ENCODE peak calls at places on chromosomes 16 and 17, in six cellular contexts. K is transverse colon, N is IMR-90, T is ovary, R is PC-9, H is tibial nerve. X is an unnamed sample. For H3K4me1 and H3K36me3, the result is how much of the 10 kb centered on the place peaks cover.

GRCh38 chr17:82767041-82767754 is 15.3 kb downstream of the TBCD start:
- DNase-seq in N (peak), R (no peak), K (peak), T (no peak), H (no peak), X (no peak)

GRCh38 chr16:7074715-7075114 is 257.9 kb upstream of the RBFOX1 start:
- DNase-seq in T (no peak), H (no peak), R (no peak), N (no peak), K (no peak), X (no peak)

GRCh38 chr17:61494325-61495160 is 42.3 kb downstream of the TBX4 start:
- DNase-seq in R (no peak), K (no peak), H (no peak), T (no peak), N (no peak), X (no peak)

GRCh38 chr16:23387666-23388065 is 65.3 kb downstream of the COG7 start:
- DNase-seq in K (no peak), N (no peak), H (no peak), R (no peak), T (no peak), X (no peak)

GRCh38 chr16:630815-631405 is at the start of gene WFIKKN1:
- DNase-seq in T (peak), R (no peak), H (no peak), N (no peak), K (no peak), X (no peak)

GRCh38 chr17:79933863-79934652 is 94.8 kb upstream of the CBX4 start:
- DNase-seq in R (peak), H (no peak), K (peak), T (no peak), N (peak), X (no peak)

GRCh38 chr16:77660311-77660710 is 62.0 kb upstream of the NUDT7 start:
- DNase-seq in N (peak), H (no peak), T (no peak), K (no peak), R (no peak), X (no peak)

GRCh38 chr17:81959362-81960129 is 1.4 kb downstream of the NOTUM start:
- DNase-seq in R (no peak), T (peak), H (peak), N (peak), K (peak), X (peak)

GRCh38 chr16:28098171-28098958 is 34.9 kb upstream of the GSG1L start:
- DNase-seq in R (no peak), H (no peak), T (no peak), N (no peak), K (no peak), X (no peak)

GRCh38 chr17:58200024-58200633 is 7.6 kb downstream of the EPX start:
- DNase-seq in K (peak), R (peak), H (no peak), N (peak), T (no peak), X (peak)

GRCh38 chr16:5900046-5900445 is 802.5 kb upstream of the EEF2KMT start:
- DNase-seq in K (no peak), T (no peak), R (no peak), H (no peak), N (no peak), X (no peak)

GRCh38 chr17:30956764-30957374 is 14.0 kb upstream of the RNF135 start:
- DNase-seq in R (no peak), K (no peak), T (no peak), H (no peak), N (no peak), X (no peak)

GRCh38 chr17:74011963-74012362 is 191.5 kb upstream of the RPL38 start:
- DNase-seq in N (no peak), H (no peak), T (no peak), K (no peak), R (no peak), X (no peak)

GRCh38 chr16:58937661-58938060 is 203.5 kb upstream of the GOT2 start:
- DNase-seq in R (no peak), N (no peak), T (no peak), K (no peak), H (no peak), X (no peak)

GRCh38 chr16:27444015-27444414 is 42.0 kb downstream of the IL21R start:
- DNase-seq in K (no peak), R (no peak), T (no peak), H (no peak), N (peak), X (no peak)

GRCh38 chr17:65374966-65375365 is 186.5 kb downstream of the AXIN2 start:
- DNase-seq in R (no peak), N (no peak), K (peak), T (no peak), H (no peak), X (no peak)

GRCh38 chr17:45240905-45241314 is 19.2 kb downstream of the FMNL1 start:
- DNase-seq in N (no peak), R (no peak), K (no peak), H (no peak), T (no peak), X (no peak)

GRCh38 chr16:50916040-50916439 is 174.2 kb downstream of the CYLD start:
- DNase-seq in N (no peak), T (no peak), H (no peak), R (no peak), K (no peak), X (no peak)

GRCh38 chr16:35149550-35149949 is 1690.1 kb downstream of the TP53TG3F start:
- DNase-seq in K (no peak), R (peak), T (no peak), H (no peak), N (no peak), X (no peak)

GRCh38 chr16:2147981-2148671 is at the start of gene RAB26:
- DNase-seq in N (peak), R (peak), T (peak), H (peak), K (peak), X (peak)

GRCh38 chr17:6639651-6640535 is 618 bp downstream of the KIAA0753 start:
- DNase-seq in H (no peak), R (no peak), N (peak), T (peak), K (peak), X (peak)

GRCh38 chr17:7215652-7216139 is 3.9 kb downstream of the DLG4 start:
- DNase-seq in N (peak), T (no peak), R (no peak), H (no peak), K (no peak), X (no peak)

GRCh38 chr17:82791532-82791931 is 39.7 kb downstream of the TBCD start:
- DNase-seq in N (peak), R (no peak), K (no peak), H (no peak), T (no peak), X (no peak)

GRCh38 chr17:55037828-55038227 is 69.3 kb downstream of the STXBP4 start:
- DNase-seq in T (no peak), H (no peak), N (no peak), K (no peak), R (no peak), X (no peak)

GRCh38 chr17:31321481-31321880 is at the start of gene EVI2A:
- DNase-seq in H (no peak), K (peak), R (no peak), T (no peak), N (peak), X (no peak)

GRCh38 chr17:2138318-2138717 is 83.4 kb downstream of the HIC1 start:
- DNase-seq in N (no peak), T (no peak), K (peak), R (no peak), H (no peak), X (no peak)

GRCh38 chr16:56244612-56245011 is 53.3 kb downstream of the GNAO1 start:
- DNase-seq in R (peak), H (no peak), T (no peak), N (no peak), K (no peak), X (no peak)

GRCh38 chr17:50682938-50683337 is 24.8 kb downstream of the ANKRD40 start:
- DNase-seq in N (no peak), H (no peak), T (no peak), K (no peak), R (no peak), X (no peak)

GRCh38 chr17:72466199-72466598 is 345.4 kb downstream of the SOX9 start:
- DNase-seq in R (peak), H (no peak), K (peak), T (no peak), N (peak), X (no peak)

GRCh38 chr16:30434852-30435251 is 5.0 kb upstream of the DCTPP1 start:
- DNase-seq in R (no peak), K (no peak), T (no peak), H (no peak), N (no peak), X (no peak)

GRCh38 chr16:84357191-84357651 is 11.1 kb upstream of the ATP2C2 start:
- DNase-seq in T (no peak), R (peak), K (no peak), H (no peak), N (peak), X (no peak)

GRCh38 chr16:27526169-27526568 is 23.5 kb downstream of the GTF3C1 start:
- DNase-seq in K (no peak), T (no peak), R (no peak), H (no peak), N (no peak), X (no peak)

GRCh38 chr16:17395849-17396480 is 74.8 kb downstream of the XYLT1 start:
- DNase-seq in T (peak), H (no peak), R (no peak), K (peak), N (no peak), X (peak)

GRCh38 chr16:85470873-85471272 is 142.2 kb upstream of the GSE1 start:
- DNase-seq in T (no peak), R (no peak), K (no peak), H (no peak), N (no peak), X (no peak)

GRCh38 chr17:45573915-45574314 is 83.4 kb upstream of the PLEKHM1 start:
- DNase-seq in H (no peak), R (no peak), K (no peak), T (no peak), N (peak), X (no peak)

GRCh38 chr16:78993342-78993741 is 607.2 kb downstream of the MAF start:
- DNase-seq in R (no peak), T (no peak), K (no peak), N (no peak), H (no peak), X (no peak)

GRCh38 chr16:20938426-20938825 is 37.9 kb downstream of the LYRM1 start:
- DNase-seq in T (no peak), H (no peak), K (no peak), R (peak), N (peak), X (no peak)

GRCh38 chr17:17167356-17167755 is 38.8 kb downstream of the PLD6 start:
- DNase-seq in H (no peak), N (no peak), K (no peak), R (no peak), T (no peak), X (no peak)

GRCh38 chr17:17169396-17169795 is 36.7 kb downstream of the PLD6 start:
- DNase-seq in H (no peak), K (no peak), T (no peak), R (no peak), N (no peak), X (no peak)

GRCh38 chr17:17167986-17168385 is 38.1 kb downstream of the PLD6 start:
- DNase-seq in N (no peak), R (no peak), K (no peak), H (no peak), T (no peak), X (no peak)

GRCh38 chr17:17166446-17166845 is 39.7 kb downstream of the PLD6 start:
- DNase-seq in R (no peak), H (no peak), N (no peak), T (no peak), K (no peak), X (no peak)

DNA sequence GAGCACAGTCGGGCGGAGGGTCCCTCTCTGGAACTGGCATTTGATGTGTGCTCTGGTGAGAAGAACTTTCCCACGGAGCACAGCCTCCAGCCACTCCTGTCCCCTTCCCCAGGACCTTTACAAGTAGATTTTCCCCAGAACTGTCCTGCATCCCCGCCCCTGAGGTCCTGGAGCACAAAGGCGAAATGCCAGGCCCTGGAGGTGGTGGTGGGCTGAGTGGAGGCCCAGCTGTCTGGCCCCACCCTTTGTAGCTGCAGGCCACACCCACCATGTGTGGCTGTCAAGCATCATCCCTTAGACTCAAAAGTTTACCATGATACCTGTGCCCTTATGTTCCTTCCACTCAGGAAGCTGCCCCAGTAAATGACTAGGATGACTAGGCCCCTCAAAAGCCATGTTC is 37.7 kb downstream of the PLD6 start:
- DNase-seq in K (no peak), R (no peak), H (no peak), T (no peak), N (no peak), X (no peak)
- H3K4me1 ChIP-seq in K (under half), R (under half), H (under half), T (under half), N (under half), X (under half)

GRCh38 chr16:16017812-16018211 is 68.4 kb downstream of the ABCC1 start:
- DNase-seq in T (no peak), H (no peak), R (no peak), N (peak), K (no peak), X (no peak)

GRCh38 chr16:16016388-16016964 is 67.1 kb downstream of the ABCC1 start:
- DNase-seq in N (no peak), R (no peak), T (no peak), K (no peak), H (no peak), X (no peak)

GRCh38 chr16:16014329-16015224 is 65.2 kb downstream of the ABCC1 start:
- DNase-seq in T (peak), H (peak), K (peak), R (peak), N (peak), X (peak)

GRCh38 chr16:16013812-16014211 is 64.4 kb downstream of the ABCC1 start:
- DNase-seq in R (no peak), T (no peak), K (no peak), N (no peak), H (no peak), X (no peak)

GRCh38 chr16:16015849-16016248 is 66.4 kb downstream of the ABCC1 start:
- DNase-seq in K (no peak), N (no peak), H (no peak), T (no peak), R (no peak), X (no peak)
- H3K36me3 ChIP-seq in K (under half), N (half or more), H (half or more), T (under half), R (under half), X (under half)

DNA sequence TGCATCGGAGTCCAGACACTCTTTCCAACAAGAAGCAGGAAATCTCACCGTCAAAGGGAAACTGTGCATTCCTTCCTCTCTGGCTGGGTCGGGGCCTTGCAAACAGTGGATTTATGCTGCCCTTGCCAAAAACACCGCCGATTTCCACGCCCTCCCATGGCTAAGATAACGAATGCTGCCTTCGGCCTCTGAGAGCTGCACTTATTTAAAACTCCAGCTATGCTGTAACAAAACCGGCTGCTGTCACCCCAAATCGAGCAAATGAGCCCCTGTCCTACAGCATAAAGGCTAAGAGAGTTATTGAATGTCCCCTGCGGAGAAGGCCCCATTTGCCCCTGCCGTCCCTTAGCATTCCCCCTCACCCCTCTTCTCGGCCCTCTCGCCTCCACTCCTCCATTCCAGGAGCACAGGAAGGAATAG is 275.5 kb upstream of the IRX5 start:
- DNase-seq in R (no peak), K (no peak), T (peak), N (no peak), H (no peak), X (peak)
- H3K4me3 ChIP-seq in R (no peak), K (no peak), T (no peak), N (no peak), H (peak), X (peak)

GRCh38 chr16:89828199-89828869 is at the start of gene SPIRE2:
- DNase-seq in N (peak), T (peak), K (peak), R (peak), H (no peak), X (peak)
- H3K4me1 ChIP-seq in N (under half), T (under half), K (under half), R (under half), H (under half), X (under half)

DNA sequence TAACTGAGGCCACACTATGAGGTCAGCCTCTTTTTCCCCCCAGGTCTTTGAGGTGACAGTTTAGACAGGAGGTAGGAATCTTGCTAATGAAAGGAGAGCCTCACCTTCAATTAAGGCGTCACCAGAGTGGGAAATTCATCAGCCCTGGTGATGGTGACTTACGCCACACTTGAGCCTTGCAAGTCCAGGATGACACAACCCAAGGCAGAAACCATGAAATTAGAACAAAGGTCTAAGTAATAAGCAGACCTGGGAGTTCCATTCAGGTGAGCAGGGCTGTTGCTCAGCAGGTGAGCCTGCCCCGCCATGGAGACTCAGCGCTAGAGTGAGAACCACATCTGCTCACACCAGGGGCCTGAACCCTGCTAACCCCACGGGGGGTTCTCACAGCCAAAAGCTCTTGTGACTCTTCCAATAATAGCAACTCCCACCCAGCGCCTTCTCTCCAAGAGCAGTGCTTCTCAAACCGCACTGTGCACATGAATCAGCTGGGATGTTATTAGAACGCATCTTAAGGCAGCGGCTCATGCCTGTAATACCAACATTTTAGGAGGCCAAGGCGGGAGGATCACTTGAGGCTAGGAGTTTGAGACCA is 28.7 kb upstream of the KIFC3 start:
- DNase-seq in N (no peak), T (no peak), H (no peak), K (no peak), R (peak), X (no peak)
- H3K36me3 ChIP-seq in N (under half), T (under half), H (under half), K (under half), R (under half), X (under half)

DNA sequence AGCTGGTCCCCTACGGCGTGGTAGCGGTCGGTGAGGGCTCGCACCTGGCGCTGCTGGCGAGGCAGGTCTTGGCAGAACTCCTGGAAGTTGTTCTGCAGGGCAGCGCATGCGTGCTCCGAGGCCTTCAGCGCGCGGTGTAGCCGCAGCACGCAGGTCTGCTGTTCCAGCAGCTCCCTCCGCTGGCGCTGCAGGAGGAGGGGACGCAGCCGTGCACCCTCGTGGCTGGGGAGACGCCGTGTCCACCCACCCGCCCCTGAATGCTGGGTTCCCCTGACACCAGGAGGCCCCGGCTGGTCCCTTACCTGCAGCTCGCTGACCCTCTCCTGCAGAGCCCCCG is 12.2 kb downstream of the EVPL start:
- DNase-seq in R (no peak), H (no peak), N (no peak), K (no peak), T (no peak), X (no peak)
- H3K4me3 ChIP-seq in R (no peak), H (no peak), N (no peak), K (no peak), T (no peak), X (no peak)

DNA sequence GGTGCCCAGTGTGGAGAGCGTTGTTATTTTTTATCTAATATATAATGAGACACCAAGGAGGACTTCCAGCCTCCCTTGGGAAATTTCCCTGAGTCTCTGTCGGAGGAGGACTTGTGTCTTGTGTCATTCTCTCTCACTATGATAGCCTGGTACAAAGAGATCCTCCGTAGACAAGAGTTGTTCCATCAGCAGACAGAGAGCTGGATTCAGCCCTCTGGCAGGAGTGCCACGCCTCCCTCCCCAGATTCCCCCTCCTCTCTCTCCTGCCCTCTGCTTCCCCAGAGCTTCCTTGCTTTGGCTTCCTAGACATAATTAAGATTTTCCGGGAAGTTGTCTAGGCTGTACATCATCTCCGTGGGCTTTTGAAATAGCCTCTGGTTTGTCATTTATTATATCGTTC is 282.3 kb downstream of the SNX29 start:
- DNase-seq in K (no peak), N (no peak), H (no peak), R (no peak), T (no peak), X (no peak)
- H3K4me1 ChIP-seq in K (under half), N (under half), H (under half), R (under half), T (under half), X (under half)

DNA sequence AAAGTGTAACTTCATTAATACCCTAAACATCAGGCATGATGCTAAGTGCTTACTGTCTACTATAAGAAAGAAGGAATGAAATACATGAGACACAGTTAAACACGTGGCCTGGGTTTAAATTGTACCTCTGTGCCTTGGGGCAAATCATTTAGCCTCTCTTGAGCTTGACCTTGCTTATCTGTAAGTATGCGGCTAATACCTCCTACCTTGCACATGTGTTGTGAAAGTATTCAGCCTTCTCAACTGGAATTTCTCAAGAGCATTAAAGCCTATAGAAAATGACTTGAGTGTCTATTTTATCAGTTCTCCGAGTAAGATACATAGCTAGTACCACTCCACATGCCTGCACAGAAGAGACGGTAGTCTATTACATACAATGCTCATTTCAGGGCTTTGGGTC is 10.8 kb downstream of the HEATR6 start:
- DNase-seq in H (no peak), N (no peak), K (no peak), R (no peak), T (no peak), X (no peak)
- H3K36me3 ChIP-seq in H (half or more), N (under half), K (half or more), R (under half), T (under half), X (under half)

X was measured in uterus.